ENCODE peak calls at places on chromosomes 5 and 9, in seven cellular contexts. G is midbrain; W is AG08395; H is hippocampal formation; Z is activated T-helper 1 cell treated with anti-CD3 and anti-CD28 coated beads, Interleukin-2, amount 50 U/mL, for 16 hours; E is GM20000; D is fibroblast of the aortic adventitia. T is an unnamed sample.

GRCh38 chr5:103657301-103657700 is 94.7 kb upstream of the NUDT12 start:
- DNase-seq in G (no peak), W (no peak), H (no peak), Z (no peak), E (no peak), D (no peak), T (no peak)

GRCh38 chr5:147756566-147756965 is 26.0 kb downstream of the JAKMIP2 start:
- DNase-seq in G (no peak), W (no peak), H (no peak), Z (no peak), E (no peak), D (no peak), T (no peak)

GRCh38 chr9:126723807-126724172 is 81.0 kb upstream of the ZBTB43 start:
- DNase-seq in G (no peak), W (no peak), H (no peak), Z (no peak), E (no peak), D (no peak), T (no peak)

GRCh38 chr9:16442622-16443021 is 427.8 kb downstream of the BNC2 start:
- DNase-seq in G (no peak), W (no peak), H (no peak), Z (no peak), E (no peak), D (peak; percentile 56), T (no peak)

GRCh38 chr9:135616621-135617537 is 22.5 kb downstream of the GLT6D1 start:
- DNase-seq in G (no peak), W (no peak), H (no peak), Z (no peak), E (no peak), D (no peak), T (no peak)

GRCh38 chr5:141623197-141623596 is 4.4 kb upstream of the DIAPH1 start:
- DNase-seq in G (peak; percentile 32), W (no peak), H (no peak), Z (no peak), E (peak; percentile 63), D (no peak), T (no peak)

GRCh38 chr5:2017540-2018389 is 135.0 kb upstream of the IRX4 start:
- DNase-seq in G (no peak), W (peak; percentile 7), H (no peak), Z (no peak), E (peak; percentile 64), D (peak; percentile 23), T (no peak)

GRCh38 chr5:1175801-1176472 is 25.5 kb upstream of the SLC6A19 start:
- DNase-seq in G (no peak), W (no peak), H (no peak), Z (no peak), E (no peak), D (no peak), T (no peak)

GRCh38 chr5:102903074-102903871 is 148.2 kb downstream of the PAM start:
- DNase-seq in G (no peak), W (no peak), H (no peak), Z (no peak), E (no peak), D (no peak), T (no peak)

T was measured in stromal cell of bone marrow.